ENCODE peak calls at places on chromosomes 6 and 20, in six cellular contexts. One of them, this sample, is unnamed.
A peak's percentile ranks its signal among the peaks of the same experiment; 100 is the strongest.

GRCh38 chr20:25745100-25745499 is 48.4 kb upstream of the ZNF337 start:
- DNase-seq in dorsolateral prefrontal cortex: no peak
- DNase-seq in AG04450: no peak
- DNase-seq in caudate nucleus: no peak
- DNase-seq in heart right ventricle: no peak
- DNase-seq in HCT116: no peak
- DNase-seq in this sample: no peak

GRCh38 chr6:149044394-149044965 is 273.0 kb upstream of the TAB2 start:
- DNase-seq in caudate nucleus: no peak
- DNase-seq in AG04450: no peak
- DNase-seq in heart right ventricle: no peak
- DNase-seq in HCT116: no peak
- DNase-seq in dorsolateral prefrontal cortex: no peak
- DNase-seq in this sample: no peak

GRCh38 chr20:43771791-43772190 is 45.0 kb upstream of the GTSF1L start:
- DNase-seq in HCT116: no peak
- DNase-seq in AG04450: no peak
- DNase-seq in dorsolateral prefrontal cortex: no peak
- DNase-seq in caudate nucleus: no peak
- DNase-seq in heart right ventricle: no peak
- DNase-seq in this sample: no peak

GRCh38 chr6:127554435-127555006 is 22.5 kb upstream of the C6orf58 start:
- DNase-seq in dorsolateral prefrontal cortex: no peak
- DNase-seq in caudate nucleus: no peak
- DNase-seq in heart right ventricle: no peak
- DNase-seq in HCT116: peak; percentile 60
- DNase-seq in AG04450: no peak
- DNase-seq in this sample: no peak

GRCh38 chr20:57501461-57502330 is 23.2 kb downstream of the CTCFL start:
- DNase-seq in HCT116: no peak
- DNase-seq in heart right ventricle: no peak
- DNase-seq in dorsolateral prefrontal cortex: no peak
- DNase-seq in AG04450: no peak
- DNase-seq in caudate nucleus: no peak
- DNase-seq in this sample: no peak

GRCh38 chr6:111124406-111124805 is 37.1 kb downstream of the SLC16A10 start:
- DNase-seq in dorsolateral prefrontal cortex: no peak
- DNase-seq in caudate nucleus: no peak
- DNase-seq in heart right ventricle: no peak
- DNase-seq in HCT116: no peak
- DNase-seq in AG04450: no peak
- DNase-seq in this sample: no peak

GRCh38 chr6:13250703-13251102 is 77.6 kb downstream of the TBC1D7 start:
- DNase-seq in dorsolateral prefrontal cortex: no peak
- DNase-seq in HCT116: no peak
- DNase-seq in AG04450: no peak
- DNase-seq in caudate nucleus: no peak
- DNase-seq in heart right ventricle: no peak
- DNase-seq in this sample: no peak

GRCh38 chr6:29926795-29927427 is 15.4 kb upstream of the HLA-A start:
- DNase-seq in caudate nucleus: peak; percentile 8
- DNase-seq in heart right ventricle: peak; percentile 74
- DNase-seq in AG04450: no peak
- DNase-seq in dorsolateral prefrontal cortex: peak; percentile 54
- DNase-seq in HCT116: no peak
- DNase-seq in this sample: peak; percentile 71

GRCh38 chr6:3324262-3324942 is 65.7 kb downstream of the PSMG4 start:
- DNase-seq in dorsolateral prefrontal cortex: peak; percentile 60
- DNase-seq in HCT116: no peak
- DNase-seq in heart right ventricle: no peak
- DNase-seq in caudate nucleus: peak; percentile 56
- DNase-seq in AG04450: peak; percentile 69
- DNase-seq in this sample: no peak

GRCh38 chr20:38727602-38728236 is 3.4 kb downstream of the SLC32A1 start:
- DNase-seq in heart right ventricle: no peak
- DNase-seq in caudate nucleus: no peak
- DNase-seq in dorsolateral prefrontal cortex: no peak
- DNase-seq in AG04450: no peak
- DNase-seq in HCT116: no peak
- DNase-seq in this sample: no peak

GRCh38 chr20:47358672-47359532 is 2.4 kb upstream of the ZMYND8 start:
- DNase-seq in AG04450: no peak
- DNase-seq in heart right ventricle: peak; percentile 33
- DNase-seq in dorsolateral prefrontal cortex: peak; percentile 83
- DNase-seq in HCT116: peak; percentile 49
- DNase-seq in caudate nucleus: peak; percentile 85
- DNase-seq in this sample: peak; percentile 83

GRCh38 chr6:1379026-1379809 is 10.2 kb upstream of the FOXF2 start:
- DNase-seq in caudate nucleus: no peak
- DNase-seq in HCT116: no peak
- DNase-seq in dorsolateral prefrontal cortex: no peak
- DNase-seq in heart right ventricle: no peak
- DNase-seq in AG04450: no peak
- DNase-seq in this sample: no peak

GRCh38 chr20:63433756-63434531 is 38.5 kb downstream of the KCNQ2 start:
- DNase-seq in dorsolateral prefrontal cortex: no peak
- DNase-seq in heart right ventricle: no peak
- DNase-seq in HCT116: no peak
- DNase-seq in caudate nucleus: no peak
- DNase-seq in AG04450: no peak
- DNase-seq in this sample: no peak

GRCh38 chr6:85273870-85274269 is 176.0 kb upstream of the NT5E start:
- DNase-seq in caudate nucleus: no peak
- DNase-seq in heart right ventricle: no peak
- DNase-seq in dorsolateral prefrontal cortex: no peak
- DNase-seq in HCT116: no peak
- DNase-seq in AG04450: no peak
- DNase-seq in this sample: no peak

GRCh38 chr20:8853805-8854338 is 215.0 kb upstream of the PLCB4 start:
- DNase-seq in caudate nucleus: peak; percentile 9
- DNase-seq in heart right ventricle: no peak
- DNase-seq in dorsolateral prefrontal cortex: no peak
- DNase-seq in AG04450: peak; percentile 64
- DNase-seq in HCT116: peak; percentile 40
- DNase-seq in this sample: no peak

GRCh38 chr6:166664135-166664534 is 37.1 kb upstream of the RPS6KA2 start:
- DNase-seq in caudate nucleus: no peak
- DNase-seq in heart right ventricle: no peak
- DNase-seq in AG04450: no peak
- DNase-seq in HCT116: no peak
- DNase-seq in dorsolateral prefrontal cortex: no peak
- DNase-seq in this sample: no peak

GRCh38 chr6:107511410-107512070 is 21.6 kb downstream of the SOBP start:
- DNase-seq in dorsolateral prefrontal cortex: no peak
- DNase-seq in heart right ventricle: peak; percentile 74
- DNase-seq in HCT116: no peak
- DNase-seq in AG04450: no peak
- DNase-seq in caudate nucleus: no peak
- DNase-seq in this sample: no peak

GRCh38 chr20:45011108-45011526 is 44.8 kb downstream of the STK4 start:
- DNase-seq in AG04450: peak; percentile 39
- DNase-seq in dorsolateral prefrontal cortex: peak; percentile 57
- DNase-seq in heart right ventricle: no peak
- DNase-seq in HCT116: peak; percentile 36
- DNase-seq in caudate nucleus: peak; percentile 20
- DNase-seq in this sample: no peak

GRCh38 chr20:346640-347316 is at the start of gene NRSN2:
- DNase-seq in AG04450: no peak
- DNase-seq in HCT116: no peak
- DNase-seq in caudate nucleus: peak; percentile 51
- DNase-seq in heart right ventricle: peak; percentile 69
- DNase-seq in dorsolateral prefrontal cortex: peak; percentile 71
- DNase-seq in this sample: no peak

GRCh38 chr6:25315194-25315593 is 36.0 kb downstream of the CARMIL1 start:
- DNase-seq in AG04450: no peak
- DNase-seq in caudate nucleus: no peak
- DNase-seq in HCT116: no peak
- DNase-seq in heart right ventricle: no peak
- DNase-seq in dorsolateral prefrontal cortex: no peak
- DNase-seq in this sample: no peak

GRCh38 chr6:166540631-166541331 is 45.7 kb downstream of the RAMACL start:
- DNase-seq in caudate nucleus: peak; percentile 59
- DNase-seq in dorsolateral prefrontal cortex: peak; percentile 60
- DNase-seq in AG04450: no peak
- DNase-seq in heart right ventricle: no peak
- DNase-seq in HCT116: no peak
- DNase-seq in this sample: no peak

GRCh38 chr20:46260480-46260879 is 47.8 kb downstream of the CDH22 start:
- DNase-seq in HCT116: no peak
- DNase-seq in dorsolateral prefrontal cortex: no peak
- DNase-seq in AG04450: no peak
- DNase-seq in heart right ventricle: peak; percentile 47
- DNase-seq in caudate nucleus: no peak
- DNase-seq in this sample: peak; percentile 88

GRCh38 chr20:63703471-63703975 is 4.3 kb downstream of the ARFRP1 start:
- DNase-seq in heart right ventricle: no peak
- DNase-seq in caudate nucleus: no peak
- DNase-seq in AG04450: no peak
- DNase-seq in dorsolateral prefrontal cortex: no peak
- DNase-seq in HCT116: no peak
- DNase-seq in this sample: no peak

GRCh38 chr6:165191461-165191860 is 117.9 kb downstream of the C6orf118 start:
- DNase-seq in HCT116: no peak
- DNase-seq in dorsolateral prefrontal cortex: no peak
- DNase-seq in AG04450: no peak
- DNase-seq in caudate nucleus: no peak
- DNase-seq in heart right ventricle: no peak
- DNase-seq in this sample: no peak

GRCh38 chr6:123879749-123880148 is 76.1 kb downstream of the NKAIN2 start:
- DNase-seq in heart right ventricle: no peak
- DNase-seq in AG04450: no peak
- DNase-seq in caudate nucleus: no peak
- DNase-seq in dorsolateral prefrontal cortex: no peak
- DNase-seq in HCT116: no peak
- DNase-seq in this sample: no peak

GRCh38 chr6:169243154-169243553 is 10.5 kb downstream of the THBS2 start:
- DNase-seq in HCT116: no peak
- DNase-seq in caudate nucleus: no peak
- DNase-seq in heart right ventricle: no peak
- DNase-seq in AG04450: no peak
- DNase-seq in dorsolateral prefrontal cortex: no peak
- DNase-seq in this sample: no peak
- H3K27ac ChIP-seq in HCT116: no peak overlapping the region
- H3K27ac ChIP-seq in caudate nucleus: no peak overlapping the region
- H3K27ac ChIP-seq in heart right ventricle: no peak overlapping the region
- H3K27ac ChIP-seq in AG04450: no peak overlapping the region
- H3K27ac ChIP-seq in dorsolateral prefrontal cortex: no peak overlapping the region
- H3K27ac ChIP-seq in this sample: no peak overlapping the region

GRCh38 chr6:157715766-157716171 is 107.3 kb upstream of the SNX9 start:
- DNase-seq in caudate nucleus: no peak
- DNase-seq in AG04450: peak; percentile 84
- DNase-seq in dorsolateral prefrontal cortex: no peak
- DNase-seq in heart right ventricle: peak; percentile 61
- DNase-seq in HCT116: no peak
- DNase-seq in this sample: no peak
- H3K27ac ChIP-seq in caudate nucleus: no peak overlapping the region
- H3K27ac ChIP-seq in AG04450: peak overlapping the region; percentile 75
- H3K27ac ChIP-seq in dorsolateral prefrontal cortex: no peak overlapping the region
- H3K27ac ChIP-seq in heart right ventricle: peak overlapping the region; percentile 55
- H3K27ac ChIP-seq in HCT116: no peak overlapping the region
- H3K27ac ChIP-seq in this sample: peak overlapping the region; percentile 88

GRCh38 chr20:3042621-3043020 is 801 bp upstream of the GNRH2 start:
- DNase-seq in HCT116: no peak
- DNase-seq in caudate nucleus: no peak
- DNase-seq in AG04450: no peak
- DNase-seq in dorsolateral prefrontal cortex: no peak
- DNase-seq in heart right ventricle: peak; percentile 51
- DNase-seq in this sample: no peak
- H3K27ac ChIP-seq in HCT116: no peak overlapping the region
- H3K27ac ChIP-seq in caudate nucleus: peak overlapping the region; percentile 41
- H3K27ac ChIP-seq in AG04450: no peak overlapping the region
- H3K27ac ChIP-seq in dorsolateral prefrontal cortex: peak overlapping the region; percentile 53
- H3K27ac ChIP-seq in heart right ventricle: peak overlapping the region; percentile 50
- H3K27ac ChIP-seq in this sample: peak overlapping the region; percentile 67

GRCh38 chr6:6386010-6386409 is 65.5 kb upstream of the F13A1 start:
- DNase-seq in HCT116: no peak
- DNase-seq in AG04450: no peak
- DNase-seq in heart right ventricle: no peak
- DNase-seq in caudate nucleus: no peak
- DNase-seq in dorsolateral prefrontal cortex: no peak
- DNase-seq in this sample: no peak
- H3K27ac ChIP-seq in HCT116: no peak overlapping the region
- H3K27ac ChIP-seq in AG04450: no peak overlapping the region
- H3K27ac ChIP-seq in heart right ventricle: no peak overlapping the region
- H3K27ac ChIP-seq in caudate nucleus: no peak overlapping the region
- H3K27ac ChIP-seq in dorsolateral prefrontal cortex: no peak overlapping the region
- H3K27ac ChIP-seq in this sample: no peak overlapping the region

GRCh38 chr6:43267619-43268347 is 24.5 kb downstream of the TTBK1 start:
- DNase-seq in dorsolateral prefrontal cortex: no peak
- DNase-seq in AG04450: no peak
- DNase-seq in caudate nucleus: no peak
- DNase-seq in HCT116: no peak
- DNase-seq in heart right ventricle: no peak
- DNase-seq in this sample: no peak

GRCh38 chr6:43271103-43271815 is 26.8 kb upstream of the SLC22A7 start:
- DNase-seq in caudate nucleus: no peak
- DNase-seq in heart right ventricle: no peak
- DNase-seq in HCT116: no peak
- DNase-seq in AG04450: no peak
- DNase-seq in dorsolateral prefrontal cortex: no peak
- DNase-seq in this sample: no peak

GRCh38 chr6:43268348-43268685 is 25.0 kb downstream of the TTBK1 start:
- DNase-seq in heart right ventricle: peak; percentile 44
- DNase-seq in dorsolateral prefrontal cortex: peak; percentile 71
- DNase-seq in HCT116: no peak
- DNase-seq in caudate nucleus: peak; percentile 66
- DNase-seq in AG04450: no peak
- DNase-seq in this sample: peak; percentile 28

GRCh38 chr6:43268782-43269272 is 25.5 kb downstream of the TTBK1 start:
- DNase-seq in dorsolateral prefrontal cortex: no peak
- DNase-seq in AG04450: no peak
- DNase-seq in caudate nucleus: no peak
- DNase-seq in heart right ventricle: no peak
- DNase-seq in HCT116: no peak
- DNase-seq in this sample: no peak

GRCh38 chr6:43269273-43270007 is 26.2 kb downstream of the TTBK1 start:
- DNase-seq in dorsolateral prefrontal cortex: no peak
- DNase-seq in HCT116: no peak
- DNase-seq in heart right ventricle: peak; percentile 48
- DNase-seq in caudate nucleus: no peak
- DNase-seq in AG04450: no peak
- DNase-seq in this sample: no peak
- H3K27ac ChIP-seq in dorsolateral prefrontal cortex: no peak overlapping the region
- H3K27ac ChIP-seq in HCT116: no peak overlapping the region
- H3K27ac ChIP-seq in heart right ventricle: peak overlapping the region; percentile 67
- H3K27ac ChIP-seq in caudate nucleus: no peak overlapping the region
- H3K27ac ChIP-seq in AG04450: no peak overlapping the region
- H3K27ac ChIP-seq in this sample: peak overlapping the region; percentile 48